ENCODE peak calls at places on chromosomes 1 and 21, in five cellular contexts. Z is T-cell; Q is NCI-H526 treated with DMSO at 0.1 percent for 48 hours; V is stimulated activated CD8-positive, alpha-beta memory T cell treated with anti-CD3 and anti-CD28 coated beads, Interleukin-15, amount 100 ng/mL, for 48 hours; A is ascending aorta. L is an unnamed sample.
A peak's percentile ranks its signal among the peaks of the same experiment; 100 is the strongest.

GRCh38 chr1:114180742-114181141 is 27.1 kb upstream of the SYT6 start:
- DNase-seq in Z (no peak), A (no peak), Q (no peak), V (no peak), L (no peak)

GRCh38 chr1:211828584-211829342 is 1.8 kb downstream of the LPGAT1 start:
- DNase-seq in V (no peak), Z (no peak), A (no peak), Q (no peak), L (no peak)

GRCh38 chr1:209375681-209376360 is 207.7 kb upstream of the CAMK1G start:
- DNase-seq in A (no peak), Q (no peak), V (no peak), Z (no peak), L (no peak)

GRCh38 chr1:59045636-59046035 is 251.3 kb upstream of the FGGY start:
- DNase-seq in Q (no peak), V (no peak), A (no peak), Z (no peak), L (no peak)

GRCh38 chr1:6503884-6504602 is 12.6 kb upstream of the PLEKHG5 start:
- DNase-seq in Q (no peak), V (no peak), Z (no peak), A (no peak), L (no peak)

GRCh38 chr1:112743174-112744018 is 28.3 kb upstream of the PPM1J start:
- DNase-seq in V (no peak), A (no peak), Z (no peak), Q (no peak), L (no peak)

GRCh38 chr1:211632808-211633522 is 42.5 kb downstream of the NEK2 start:
- DNase-seq in V (no peak), A (no peak), Z (no peak), Q (no peak), L (peak; percentile 65)

GRCh38 chr21:34243562-34243961 is 120.2 kb upstream of the KCNE2 start:
- DNase-seq in A (no peak), Z (no peak), V (no peak), Q (no peak), L (no peak)

GRCh38 chr1:179144621-179145020 is 62.8 kb downstream of the TOR3A start:
- DNase-seq in Q (no peak), Z (no peak), V (no peak), A (no peak), L (no peak)

GRCh38 chr1:68301538-68301937 is 69.2 kb upstream of the WLS start:
- DNase-seq in Z (no peak), V (no peak), Q (no peak), A (no peak), L (no peak)

GRCh38 chr21:44800103-44800502 is 1.5 kb downstream of the UBE2G2 start:
- DNase-seq in V (no peak), A (no peak), Z (no peak), Q (peak; percentile 52), L (no peak)

GRCh38 chr1:48688102-48688760 is 88.5 kb downstream of the BEND5 start:
- DNase-seq in V (no peak), A (no peak), Q (no peak), Z (no peak), L (no peak)